ENCODE peak calls at places on chromosomes 6 and 20, in six cellular contexts. One of them, this sample, is unnamed.

GRCh38 chr6:125393449-125393858 is 91.7 kb upstream of the HDDC2 start:
- DNase-seq in heart left ventricle: no peak
- DNase-seq in hypothalamus: no peak
- DNase-seq in NCI-H748 treated with DMSO at 0.1 percent for 48 hours: no peak
- DNase-seq in immature natural killer cell: peak; percentile 14
- DNase-seq in NAMALWA: no peak
- DNase-seq in this sample: no peak

GRCh38 chr20:9911519-9911918 is 72.6 kb upstream of the PAK5 start:
- DNase-seq in NAMALWA: no peak
- DNase-seq in NCI-H748 treated with DMSO at 0.1 percent for 48 hours: no peak
- DNase-seq in hypothalamus: no peak
- DNase-seq in heart left ventricle: no peak
- DNase-seq in immature natural killer cell: no peak
- DNase-seq in this sample: no peak

GRCh38 chr6:10425973-10426780 is 11.3 kb upstream of the TFAP2A start:
- DNase-seq in NCI-H748 treated with DMSO at 0.1 percent for 48 hours: peak; percentile 64
- DNase-seq in hypothalamus: no peak
- DNase-seq in heart left ventricle: no peak
- DNase-seq in NAMALWA: no peak
- DNase-seq in immature natural killer cell: no peak
- DNase-seq in this sample: no peak

GRCh38 chr6:107125771-107126170 is 10.5 kb upstream of the BEND3 start:
- DNase-seq in immature natural killer cell: no peak
- DNase-seq in hypothalamus: no peak
- DNase-seq in heart left ventricle: no peak
- DNase-seq in NAMALWA: no peak
- DNase-seq in NCI-H748 treated with DMSO at 0.1 percent for 48 hours: no peak
- DNase-seq in this sample: no peak

GRCh38 chr6:35238843-35239289 is 20.7 kb upstream of the ZNF76 start:
- DNase-seq in NCI-H748 treated with DMSO at 0.1 percent for 48 hours: no peak
- DNase-seq in NAMALWA: no peak
- DNase-seq in hypothalamus: no peak
- DNase-seq in heart left ventricle: peak; percentile 94
- DNase-seq in immature natural killer cell: no peak
- DNase-seq in this sample: no peak

GRCh38 chr6:14730654-14731053 is 515.2 kb upstream of the JARID2 start:
- DNase-seq in NCI-H748 treated with DMSO at 0.1 percent for 48 hours: no peak
- DNase-seq in immature natural killer cell: no peak
- DNase-seq in hypothalamus: no peak
- DNase-seq in NAMALWA: no peak
- DNase-seq in heart left ventricle: no peak
- DNase-seq in this sample: no peak

GRCh38 chr6:127792616-127793015 is 108.2 kb downstream of the THEMIS start:
- DNase-seq in hypothalamus: no peak
- DNase-seq in immature natural killer cell: no peak
- DNase-seq in NAMALWA: no peak
- DNase-seq in NCI-H748 treated with DMSO at 0.1 percent for 48 hours: no peak
- DNase-seq in heart left ventricle: no peak
- DNase-seq in this sample: no peak

GRCh38 chr20:53800883-53801604 is 207.4 kb upstream of the ZNF217 start:
- DNase-seq in immature natural killer cell: no peak
- DNase-seq in NCI-H748 treated with DMSO at 0.1 percent for 48 hours: no peak
- DNase-seq in heart left ventricle: no peak
- DNase-seq in hypothalamus: no peak
- DNase-seq in NAMALWA: no peak
- DNase-seq in this sample: no peak

GRCh38 chr20:571754-572331 is 28.3 kb upstream of the CSNK2A1 start:
- DNase-seq in hypothalamus: no peak
- DNase-seq in immature natural killer cell: no peak
- DNase-seq in NAMALWA: no peak
- DNase-seq in NCI-H748 treated with DMSO at 0.1 percent for 48 hours: no peak
- DNase-seq in heart left ventricle: peak; percentile 85
- DNase-seq in this sample: no peak

GRCh38 chr6:76633259-76633658 is 560.8 kb upstream of the IMPG1 start:
- DNase-seq in immature natural killer cell: no peak
- DNase-seq in heart left ventricle: no peak
- DNase-seq in hypothalamus: no peak
- DNase-seq in NAMALWA: peak; percentile 24
- DNase-seq in NCI-H748 treated with DMSO at 0.1 percent for 48 hours: no peak
- DNase-seq in this sample: no peak

GRCh38 chr20:18225652-18226051 is 62.7 kb upstream of the ZNF133 start:
- DNase-seq in NAMALWA: no peak
- DNase-seq in heart left ventricle: no peak
- DNase-seq in hypothalamus: no peak
- DNase-seq in NCI-H748 treated with DMSO at 0.1 percent for 48 hours: no peak
- DNase-seq in immature natural killer cell: no peak
- DNase-seq in this sample: no peak

GRCh38 chr6:41707565-41708200 is 27.7 kb downstream of the TFEB start:
- DNase-seq in NAMALWA: peak; percentile 64
- DNase-seq in immature natural killer cell: peak; percentile 45
- DNase-seq in hypothalamus: peak; percentile 62
- DNase-seq in NCI-H748 treated with DMSO at 0.1 percent for 48 hours: no peak
- DNase-seq in heart left ventricle: no peak
- DNase-seq in this sample: no peak

GRCh38 chr20:15065794-15066193 is 728.4 kb upstream of the FLRT3 start:
- DNase-seq in hypothalamus: no peak
- DNase-seq in NCI-H748 treated with DMSO at 0.1 percent for 48 hours: no peak
- DNase-seq in heart left ventricle: no peak
- DNase-seq in immature natural killer cell: no peak
- DNase-seq in NAMALWA: no peak
- DNase-seq in this sample: no peak

GRCh38 chr20:50312682-50313187 is 122.1 kb downstream of the CEBPB start:
- DNase-seq in immature natural killer cell: no peak
- DNase-seq in heart left ventricle: peak; percentile 81
- DNase-seq in hypothalamus: no peak
- DNase-seq in NAMALWA: no peak
- DNase-seq in NCI-H748 treated with DMSO at 0.1 percent for 48 hours: no peak
- DNase-seq in this sample: no peak

GRCh38 chr6:26571592-26572296 is 25.0 kb upstream of the ABT1 start:
- DNase-seq in NCI-H748 treated with DMSO at 0.1 percent for 48 hours: peak; percentile 98
- DNase-seq in hypothalamus: no peak
- DNase-seq in immature natural killer cell: peak; percentile 66
- DNase-seq in NAMALWA: peak; percentile 78
- DNase-seq in heart left ventricle: peak; percentile 55
- DNase-seq in this sample: peak; percentile 89

GRCh38 chr6:11496152-11497060 is 41.1 kb upstream of the TMEM170B start:
- DNase-seq in NAMALWA: peak; percentile 94
- DNase-seq in hypothalamus: no peak
- DNase-seq in heart left ventricle: peak; percentile 51
- DNase-seq in NCI-H748 treated with DMSO at 0.1 percent for 48 hours: peak; percentile 82
- DNase-seq in immature natural killer cell: peak; percentile 74
- DNase-seq in this sample: peak; percentile 51

GRCh38 chr6:110412258-110412839 is 3.0 kb downstream of the DDO start:
- DNase-seq in immature natural killer cell: no peak
- DNase-seq in hypothalamus: no peak
- DNase-seq in NCI-H748 treated with DMSO at 0.1 percent for 48 hours: no peak
- DNase-seq in heart left ventricle: no peak
- DNase-seq in NAMALWA: no peak
- DNase-seq in this sample: no peak

GRCh38 chr20:49594143-49594928 is 26.4 kb upstream of the PTGIS start:
- DNase-seq in immature natural killer cell: no peak
- DNase-seq in heart left ventricle: peak; percentile 64
- DNase-seq in NCI-H748 treated with DMSO at 0.1 percent for 48 hours: no peak
- DNase-seq in hypothalamus: no peak
- DNase-seq in NAMALWA: no peak
- DNase-seq in this sample: no peak

GRCh38 chr20:37880726-37881591 is 22.0 kb upstream of the VSTM2L start:
- DNase-seq in heart left ventricle: peak; percentile 90
- DNase-seq in NCI-H748 treated with DMSO at 0.1 percent for 48 hours: no peak
- DNase-seq in hypothalamus: no peak
- DNase-seq in immature natural killer cell: no peak
- DNase-seq in NAMALWA: no peak
- DNase-seq in this sample: no peak

GRCh38 chr20:45508068-45508886 is 7.1 kb downstream of the SPINT3 start:
- DNase-seq in heart left ventricle: no peak
- DNase-seq in immature natural killer cell: no peak
- DNase-seq in hypothalamus: no peak
- DNase-seq in NCI-H748 treated with DMSO at 0.1 percent for 48 hours: no peak
- DNase-seq in NAMALWA: no peak
- DNase-seq in this sample: no peak

GRCh38 chr6:143742070-143742954 is 64.5 kb downstream of the PHACTR2 start:
- DNase-seq in heart left ventricle: no peak
- DNase-seq in NAMALWA: no peak
- DNase-seq in immature natural killer cell: no peak
- DNase-seq in hypothalamus: no peak
- DNase-seq in NCI-H748 treated with DMSO at 0.1 percent for 48 hours: no peak
- DNase-seq in this sample: no peak

GRCh38 chr6:105015482-105015881 is 58.6 kb downstream of the LIN28B start:
- DNase-seq in NAMALWA: no peak
- DNase-seq in immature natural killer cell: no peak
- DNase-seq in NCI-H748 treated with DMSO at 0.1 percent for 48 hours: no peak
- DNase-seq in hypothalamus: no peak
- DNase-seq in heart left ventricle: no peak
- DNase-seq in this sample: no peak

GRCh38 chr6:5967594-5967993 is 39.1 kb downstream of the NRN1 start:
- DNase-seq in NAMALWA: no peak
- DNase-seq in hypothalamus: no peak
- DNase-seq in immature natural killer cell: no peak
- DNase-seq in heart left ventricle: no peak
- DNase-seq in NCI-H748 treated with DMSO at 0.1 percent for 48 hours: no peak
- DNase-seq in this sample: no peak

GRCh38 chr20:48107560-48107959 is 322.3 kb upstream of the SULF2 start:
- DNase-seq in immature natural killer cell: no peak
- DNase-seq in hypothalamus: no peak
- DNase-seq in NAMALWA: no peak
- DNase-seq in heart left ventricle: no peak
- DNase-seq in NCI-H748 treated with DMSO at 0.1 percent for 48 hours: no peak
- DNase-seq in this sample: no peak

GRCh38 chr6:40352006-40352405 is 235.2 kb downstream of the LRFN2 start:
- DNase-seq in heart left ventricle: no peak
- DNase-seq in hypothalamus: no peak
- DNase-seq in NCI-H748 treated with DMSO at 0.1 percent for 48 hours: no peak
- DNase-seq in immature natural killer cell: no peak
- DNase-seq in NAMALWA: no peak
- DNase-seq in this sample: no peak

GRCh38 chr6:3523288-3523670 is 66.4 kb upstream of the SLC22A23 start:
- DNase-seq in NAMALWA: no peak
- DNase-seq in NCI-H748 treated with DMSO at 0.1 percent for 48 hours: no peak
- DNase-seq in heart left ventricle: no peak
- DNase-seq in hypothalamus: no peak
- DNase-seq in immature natural killer cell: no peak
- DNase-seq in this sample: no peak

GRCh38 chr6:129510930-129511329 is 199.0 kb downstream of the ARHGAP18 start:
- DNase-seq in NCI-H748 treated with DMSO at 0.1 percent for 48 hours: no peak
- DNase-seq in NAMALWA: no peak
- DNase-seq in hypothalamus: no peak
- DNase-seq in immature natural killer cell: no peak
- DNase-seq in heart left ventricle: no peak
- DNase-seq in this sample: no peak

GRCh38 chr20:57087102-57087501 is 179.3 kb downstream of the BMP7 start:
- DNase-seq in immature natural killer cell: no peak
- DNase-seq in NAMALWA: no peak
- DNase-seq in NCI-H748 treated with DMSO at 0.1 percent for 48 hours: no peak
- DNase-seq in heart left ventricle: peak; percentile 23
- DNase-seq in hypothalamus: no peak
- DNase-seq in this sample: peak; percentile 36

GRCh38 chr6:31610891-31611425 is 4.1 kb upstream of the AIF1 start:
- DNase-seq in NCI-H748 treated with DMSO at 0.1 percent for 48 hours: no peak
- DNase-seq in heart left ventricle: no peak
- DNase-seq in immature natural killer cell: no peak
- DNase-seq in NAMALWA: no peak
- DNase-seq in hypothalamus: no peak
- DNase-seq in this sample: no peak

GRCh38 chr20:53739799-53740785 is 146.5 kb upstream of the ZNF217 start:
- DNase-seq in heart left ventricle: no peak
- DNase-seq in immature natural killer cell: no peak
- DNase-seq in NAMALWA: no peak
- DNase-seq in hypothalamus: no peak
- DNase-seq in NCI-H748 treated with DMSO at 0.1 percent for 48 hours: no peak
- DNase-seq in this sample: no peak

GRCh38 chr20:55888655-55889054 is 116.7 kb downstream of the CBLN4 start:
- DNase-seq in NCI-H748 treated with DMSO at 0.1 percent for 48 hours: no peak
- DNase-seq in heart left ventricle: no peak
- DNase-seq in immature natural killer cell: no peak
- DNase-seq in NAMALWA: peak; percentile 22
- DNase-seq in hypothalamus: no peak
- DNase-seq in this sample: no peak

GRCh38 chr20:56631318-56631989 is 2.3 kb downstream of the TFAP2C start:
- DNase-seq in NCI-H748 treated with DMSO at 0.1 percent for 48 hours: no peak
- DNase-seq in immature natural killer cell: no peak
- DNase-seq in hypothalamus: no peak
- DNase-seq in heart left ventricle: no peak
- DNase-seq in NAMALWA: no peak
- DNase-seq in this sample: no peak

GRCh38 chr6:142289687-142290086 is 12.1 kb upstream of the ADGRG6 start:
- DNase-seq in NAMALWA: no peak
- DNase-seq in NCI-H748 treated with DMSO at 0.1 percent for 48 hours: no peak
- DNase-seq in hypothalamus: no peak
- DNase-seq in heart left ventricle: no peak
- DNase-seq in immature natural killer cell: no peak
- DNase-seq in this sample: no peak

GRCh38 chr6:51161752-51162151 is 343.1 kb downstream of the TFAP2B start:
- DNase-seq in NAMALWA: no peak
- DNase-seq in immature natural killer cell: no peak
- DNase-seq in NCI-H748 treated with DMSO at 0.1 percent for 48 hours: no peak
- DNase-seq in hypothalamus: no peak
- DNase-seq in heart left ventricle: no peak
- DNase-seq in this sample: no peak

GRCh38 chr20:6582449-6582848 is 185.0 kb upstream of the BMP2 start:
- DNase-seq in heart left ventricle: no peak
- DNase-seq in NAMALWA: no peak
- DNase-seq in immature natural killer cell: no peak
- DNase-seq in hypothalamus: no peak
- DNase-seq in NCI-H748 treated with DMSO at 0.1 percent for 48 hours: no peak
- DNase-seq in this sample: no peak